ENCODE peak calls at places on chromosome 1, in eight cellular contexts. One of them, this sample, is unnamed.

GRCh38 chr1:67560580-67561285 is 124.3 kb upstream of the GADD45A start:
- DNase-seq in body of pancreas: no peak
- DNase-seq in LNCaP clone FGC: no peak
- DNase-seq in T follicular helper cell: no peak
- DNase-seq in C1 segment of cervical spinal cord: no peak
- DNase-seq in breast epithelium: no peak
- DNase-seq in Daoy: no peak
- DNase-seq in activated T-cell treated with anti-CD3 and anti-CD28 coated beads for 1 hour: no peak
- DNase-seq in this sample: no peak

GRCh38 chr1:58324551-58324950 is 222.0 kb downstream of the OMA1 start:
- DNase-seq in breast epithelium: no peak
- DNase-seq in T follicular helper cell: no peak
- DNase-seq in Daoy: no peak
- DNase-seq in C1 segment of cervical spinal cord: no peak
- DNase-seq in activated T-cell treated with anti-CD3 and anti-CD28 coated beads for 1 hour: no peak
- DNase-seq in body of pancreas: no peak
- DNase-seq in LNCaP clone FGC: no peak
- DNase-seq in this sample: no peak

GRCh38 chr1:238111081-238111480 is 220.4 kb upstream of the ZP4 start:
- DNase-seq in body of pancreas: no peak
- DNase-seq in activated T-cell treated with anti-CD3 and anti-CD28 coated beads for 1 hour: no peak
- DNase-seq in breast epithelium: no peak
- DNase-seq in T follicular helper cell: no peak
- DNase-seq in LNCaP clone FGC: no peak
- DNase-seq in C1 segment of cervical spinal cord: no peak
- DNase-seq in Daoy: no peak
- DNase-seq in this sample: no peak

GRCh38 chr1:108000620-108001105 is 35.7 kb upstream of the VAV3 start:
- DNase-seq in body of pancreas: peak
- DNase-seq in LNCaP clone FGC: peak
- DNase-seq in activated T-cell treated with anti-CD3 and anti-CD28 coated beads for 1 hour: no peak
- DNase-seq in breast epithelium: peak
- DNase-seq in T follicular helper cell: no peak
- DNase-seq in Daoy: peak
- DNase-seq in C1 segment of cervical spinal cord: no peak
- DNase-seq in this sample: peak

GRCh38 chr1:160400284-160400645 is at the start of gene VANGL2:
- DNase-seq in T follicular helper cell: peak
- DNase-seq in LNCaP clone FGC: no peak
- DNase-seq in body of pancreas: peak
- DNase-seq in C1 segment of cervical spinal cord: peak
- DNase-seq in breast epithelium: peak
- DNase-seq in activated T-cell treated with anti-CD3 and anti-CD28 coated beads for 1 hour: peak
- DNase-seq in Daoy: peak
- DNase-seq in this sample: no peak

GRCh38 chr1:112603541-112603940 is 15.4 kb downstream of the ST7L start:
- DNase-seq in activated T-cell treated with anti-CD3 and anti-CD28 coated beads for 1 hour: no peak
- DNase-seq in T follicular helper cell: no peak
- DNase-seq in body of pancreas: no peak
- DNase-seq in Daoy: no peak
- DNase-seq in C1 segment of cervical spinal cord: no peak
- DNase-seq in breast epithelium: no peak
- DNase-seq in LNCaP clone FGC: no peak
- DNase-seq in this sample: no peak

GRCh38 chr1:208264469-208265126 is 20.4 kb upstream of the PLXNA2 start:
- DNase-seq in body of pancreas: no peak
- DNase-seq in Daoy: no peak
- DNase-seq in LNCaP clone FGC: no peak
- DNase-seq in breast epithelium: no peak
- DNase-seq in activated T-cell treated with anti-CD3 and anti-CD28 coated beads for 1 hour: no peak
- DNase-seq in T follicular helper cell: no peak
- DNase-seq in C1 segment of cervical spinal cord: no peak
- DNase-seq in this sample: peak

GRCh38 chr1:245288796-245289195 is 134.0 kb downstream of the KIF26B start:
- DNase-seq in body of pancreas: no peak
- DNase-seq in activated T-cell treated with anti-CD3 and anti-CD28 coated beads for 1 hour: no peak
- DNase-seq in T follicular helper cell: no peak
- DNase-seq in Daoy: no peak
- DNase-seq in C1 segment of cervical spinal cord: no peak
- DNase-seq in LNCaP clone FGC: no peak
- DNase-seq in breast epithelium: no peak
- DNase-seq in this sample: no peak

GRCh38 chr1:22778408-22778807 is 67.8 kb downstream of the EPHB2 start:
- DNase-seq in Daoy: no peak
- DNase-seq in activated T-cell treated with anti-CD3 and anti-CD28 coated beads for 1 hour: no peak
- DNase-seq in LNCaP clone FGC: no peak
- DNase-seq in breast epithelium: no peak
- DNase-seq in T follicular helper cell: no peak
- DNase-seq in body of pancreas: no peak
- DNase-seq in C1 segment of cervical spinal cord: no peak
- DNase-seq in this sample: no peak

GRCh38 chr1:56477164-56478111 is 101.9 kb downstream of the PLPP3 start:
- DNase-seq in Daoy: peak
- DNase-seq in C1 segment of cervical spinal cord: peak
- DNase-seq in activated T-cell treated with anti-CD3 and anti-CD28 coated beads for 1 hour: no peak
- DNase-seq in LNCaP clone FGC: no peak
- DNase-seq in body of pancreas: peak
- DNase-seq in T follicular helper cell: no peak
- DNase-seq in breast epithelium: peak
- DNase-seq in this sample: peak

GRCh38 chr1:243561588-243562319 is 288.3 kb downstream of the AKT3 start:
- DNase-seq in LNCaP clone FGC: no peak
- DNase-seq in body of pancreas: no peak
- DNase-seq in Daoy: no peak
- DNase-seq in activated T-cell treated with anti-CD3 and anti-CD28 coated beads for 1 hour: no peak
- DNase-seq in T follicular helper cell: no peak
- DNase-seq in C1 segment of cervical spinal cord: no peak
- DNase-seq in breast epithelium: no peak
- DNase-seq in this sample: no peak

GRCh38 chr1:222233441-222234180 is 314.3 kb downstream of the HHIPL2 start:
- DNase-seq in breast epithelium: no peak
- DNase-seq in C1 segment of cervical spinal cord: no peak
- DNase-seq in LNCaP clone FGC: no peak
- DNase-seq in T follicular helper cell: no peak
- DNase-seq in Daoy: peak
- DNase-seq in activated T-cell treated with anti-CD3 and anti-CD28 coated beads for 1 hour: no peak
- DNase-seq in body of pancreas: no peak
- DNase-seq in this sample: no peak

GRCh38 chr1:243505986-243506689 is 250.3 kb downstream of the SDCCAG8 start:
- DNase-seq in LNCaP clone FGC: peak
- DNase-seq in breast epithelium: no peak
- DNase-seq in Daoy: no peak
- DNase-seq in C1 segment of cervical spinal cord: no peak
- DNase-seq in T follicular helper cell: no peak
- DNase-seq in body of pancreas: no peak
- DNase-seq in activated T-cell treated with anti-CD3 and anti-CD28 coated beads for 1 hour: no peak
- DNase-seq in this sample: no peak

GRCh38 chr1:113153116-113153803 is 80.3 kb downstream of the LRIG2 start:
- DNase-seq in breast epithelium: no peak
- DNase-seq in Daoy: peak
- DNase-seq in T follicular helper cell: no peak
- DNase-seq in LNCaP clone FGC: no peak
- DNase-seq in activated T-cell treated with anti-CD3 and anti-CD28 coated beads for 1 hour: no peak
- DNase-seq in C1 segment of cervical spinal cord: no peak
- DNase-seq in body of pancreas: no peak
- DNase-seq in this sample: no peak

GRCh38 chr1:210687582-210688279 is 359.0 kb downstream of the HHAT start:
- DNase-seq in body of pancreas: no peak
- DNase-seq in C1 segment of cervical spinal cord: no peak
- DNase-seq in Daoy: peak
- DNase-seq in breast epithelium: no peak
- DNase-seq in LNCaP clone FGC: no peak
- DNase-seq in T follicular helper cell: no peak
- DNase-seq in activated T-cell treated with anti-CD3 and anti-CD28 coated beads for 1 hour: no peak
- DNase-seq in this sample: no peak

GRCh38 chr1:5456090-5456789 is 536.0 kb downstream of the NPHP4 start:
- DNase-seq in Daoy: no peak
- DNase-seq in T follicular helper cell: no peak
- DNase-seq in breast epithelium: no peak
- DNase-seq in C1 segment of cervical spinal cord: no peak
- DNase-seq in LNCaP clone FGC: no peak
- DNase-seq in activated T-cell treated with anti-CD3 and anti-CD28 coated beads for 1 hour: no peak
- DNase-seq in body of pancreas: peak
- DNase-seq in this sample: no peak

GRCh38 chr1:229155472-229155871 is 115.4 kb upstream of the RAB4A start:
- DNase-seq in T follicular helper cell: no peak
- DNase-seq in activated T-cell treated with anti-CD3 and anti-CD28 coated beads for 1 hour: no peak
- DNase-seq in breast epithelium: no peak
- DNase-seq in LNCaP clone FGC: no peak
- DNase-seq in body of pancreas: peak
- DNase-seq in C1 segment of cervical spinal cord: no peak
- DNase-seq in Daoy: no peak
- DNase-seq in this sample: peak

GRCh38 chr1:8818325-8818775 is 910 bp upstream of the RERE start:
- DNase-seq in body of pancreas: peak
- DNase-seq in LNCaP clone FGC: peak
- DNase-seq in T follicular helper cell: no peak
- DNase-seq in C1 segment of cervical spinal cord: peak
- DNase-seq in breast epithelium: peak
- DNase-seq in activated T-cell treated with anti-CD3 and anti-CD28 coated beads for 1 hour: peak
- DNase-seq in Daoy: peak
- DNase-seq in this sample: peak

GRCh38 chr1:8397511-8397910 is 79.6 kb downstream of the SLC45A1 start:
- DNase-seq in breast epithelium: no peak
- DNase-seq in C1 segment of cervical spinal cord: no peak
- DNase-seq in activated T-cell treated with anti-CD3 and anti-CD28 coated beads for 1 hour: no peak
- DNase-seq in T follicular helper cell: no peak
- DNase-seq in LNCaP clone FGC: no peak
- DNase-seq in body of pancreas: peak
- DNase-seq in Daoy: peak
- DNase-seq in this sample: no peak

GRCh38 chr1:234933475-234933874 is 195.2 kb downstream of the TOMM20 start:
- DNase-seq in C1 segment of cervical spinal cord: no peak
- DNase-seq in activated T-cell treated with anti-CD3 and anti-CD28 coated beads for 1 hour: no peak
- DNase-seq in LNCaP clone FGC: no peak
- DNase-seq in T follicular helper cell: no peak
- DNase-seq in body of pancreas: peak
- DNase-seq in Daoy: peak
- DNase-seq in breast epithelium: no peak
- DNase-seq in this sample: no peak

GRCh38 chr1:156999596-157000320 is 45.8 kb downstream of the ARHGEF11 start:
- DNase-seq in Daoy: no peak
- DNase-seq in body of pancreas: no peak
- DNase-seq in T follicular helper cell: no peak
- DNase-seq in C1 segment of cervical spinal cord: no peak
- DNase-seq in LNCaP clone FGC: no peak
- DNase-seq in breast epithelium: no peak
- DNase-seq in activated T-cell treated with anti-CD3 and anti-CD28 coated beads for 1 hour: no peak
- DNase-seq in this sample: no peak

GRCh38 chr1:63621698-63622097 is 28.5 kb downstream of the PGM1 start:
- DNase-seq in breast epithelium: peak
- DNase-seq in C1 segment of cervical spinal cord: no peak
- DNase-seq in T follicular helper cell: no peak
- DNase-seq in LNCaP clone FGC: no peak
- DNase-seq in body of pancreas: peak
- DNase-seq in activated T-cell treated with anti-CD3 and anti-CD28 coated beads for 1 hour: no peak
- DNase-seq in Daoy: no peak
- DNase-seq in this sample: no peak

GRCh38 chr1:23013657-23014056 is 2.0 kb downstream of the TEX46 start:
- DNase-seq in LNCaP clone FGC: no peak
- DNase-seq in Daoy: peak
- DNase-seq in breast epithelium: no peak
- DNase-seq in body of pancreas: peak
- DNase-seq in C1 segment of cervical spinal cord: no peak
- DNase-seq in activated T-cell treated with anti-CD3 and anti-CD28 coated beads for 1 hour: no peak
- DNase-seq in T follicular helper cell: no peak
- DNase-seq in this sample: no peak

GRCh38 chr1:97271906-97272788 is 550.6 kb downstream of the PTBP2 start:
- DNase-seq in Daoy: no peak
- DNase-seq in breast epithelium: no peak
- DNase-seq in C1 segment of cervical spinal cord: no peak
- DNase-seq in T follicular helper cell: no peak
- DNase-seq in LNCaP clone FGC: no peak
- DNase-seq in body of pancreas: no peak
- DNase-seq in activated T-cell treated with anti-CD3 and anti-CD28 coated beads for 1 hour: no peak
- DNase-seq in this sample: no peak

GRCh38 chr1:234631721-234632125 is 21.7 kb upstream of the IRF2BP2 start:
- DNase-seq in body of pancreas: no peak
- DNase-seq in activated T-cell treated with anti-CD3 and anti-CD28 coated beads for 1 hour: no peak
- DNase-seq in Daoy: peak
- DNase-seq in C1 segment of cervical spinal cord: no peak
- DNase-seq in breast epithelium: no peak
- DNase-seq in LNCaP clone FGC: no peak
- DNase-seq in T follicular helper cell: no peak
- DNase-seq in this sample: no peak

GRCh38 chr1:225329041-225329440 is 98.8 kb downstream of the LBR start:
- DNase-seq in C1 segment of cervical spinal cord: no peak
- DNase-seq in LNCaP clone FGC: no peak
- DNase-seq in Daoy: peak
- DNase-seq in body of pancreas: no peak
- DNase-seq in breast epithelium: no peak
- DNase-seq in T follicular helper cell: no peak
- DNase-seq in activated T-cell treated with anti-CD3 and anti-CD28 coated beads for 1 hour: no peak
- DNase-seq in this sample: no peak